ENCODE peak calls at places on chromosomes 2 and 18, in four cellular contexts. One of them, this sample, is unnamed.

GRCh38 chr2:173175222-173175621 is 99.6 kb downstream of the MAP3K20 start:
- DNase-seq in upper lobe of right lung: no peak
- DNase-seq in GM18507: no peak
- DNase-seq in mammary epithelial cell: no peak
- DNase-seq in this sample: no peak

GRCh38 chr2:112572005-112572404 is 12.4 kb upstream of the CHCHD5 start:
- DNase-seq in mammary epithelial cell: no peak
- DNase-seq in GM18507: no peak
- DNase-seq in upper lobe of right lung: no peak
- DNase-seq in this sample: no peak

GRCh38 chr2:3461781-3462492 is 57.4 kb downstream of the ADI1 start:
- DNase-seq in GM18507: peak
- DNase-seq in mammary epithelial cell: peak
- DNase-seq in upper lobe of right lung: no peak
- DNase-seq in this sample: no peak

GRCh38 chr2:50118951-50119702 is 912.8 kb downstream of the NRXN1 start:
- DNase-seq in GM18507: no peak
- DNase-seq in mammary epithelial cell: no peak
- DNase-seq in upper lobe of right lung: no peak
- DNase-seq in this sample: no peak

GRCh38 chr2:101613073-101613704 is 84.3 kb upstream of the MAP4K4 start:
- DNase-seq in GM18507: no peak
- DNase-seq in upper lobe of right lung: no peak
- DNase-seq in mammary epithelial cell: no peak
- DNase-seq in this sample: no peak

GRCh38 chr2:133026536-133027177 is 356.7 kb upstream of the LYPD1 start:
- DNase-seq in upper lobe of right lung: no peak
- DNase-seq in mammary epithelial cell: no peak
- DNase-seq in GM18507: no peak
- DNase-seq in this sample: no peak

GRCh38 chr18:21894619-21895367 is 154.2 kb downstream of the MIB1 start:
- DNase-seq in upper lobe of right lung: no peak
- DNase-seq in GM18507: no peak
- DNase-seq in mammary epithelial cell: no peak
- DNase-seq in this sample: no peak

GRCh38 chr2:96218508-96219131 is 10.0 kb upstream of the STARD7 start:
- DNase-seq in GM18507: no peak
- DNase-seq in upper lobe of right lung: no peak
- DNase-seq in mammary epithelial cell: no peak
- DNase-seq in this sample: no peak

GRCh38 chr2:183164111-183165015 is 40.1 kb downstream of the NUP35 start:
- DNase-seq in mammary epithelial cell: no peak
- DNase-seq in GM18507: no peak
- DNase-seq in upper lobe of right lung: no peak
- DNase-seq in this sample: no peak

GRCh38 chr2:26605195-26605968 is 35.8 kb downstream of the CIB4 start:
- DNase-seq in GM18507: no peak
- DNase-seq in mammary epithelial cell: peak
- DNase-seq in upper lobe of right lung: peak
- DNase-seq in this sample: no peak

GRCh38 chr2:104944495-104944894 is 90.6 kb downstream of the POU3F3 start:
- DNase-seq in mammary epithelial cell: no peak
- DNase-seq in GM18507: no peak
- DNase-seq in upper lobe of right lung: no peak
- DNase-seq in this sample: no peak

GRCh38 chr2:201500534-201500933 is 49.0 kb downstream of the STRADB start:
- DNase-seq in GM18507: no peak
- DNase-seq in mammary epithelial cell: peak
- DNase-seq in upper lobe of right lung: no peak
- DNase-seq in this sample: no peak

GRCh38 chr18:9001209-9001608 is 101.3 kb upstream of the NDUFV2 start:
- DNase-seq in upper lobe of right lung: no peak
- DNase-seq in GM18507: no peak
- DNase-seq in mammary epithelial cell: no peak
- DNase-seq in this sample: no peak

GRCh38 chr2:290090-290722 is 2.3 kb upstream of the ALKAL2 start:
- DNase-seq in upper lobe of right lung: peak
- DNase-seq in mammary epithelial cell: peak
- DNase-seq in GM18507: no peak
- DNase-seq in this sample: no peak

GRCh38 chr18:41624461-41624860 is 330.6 kb upstream of the PIK3C3 start:
- DNase-seq in upper lobe of right lung: no peak
- DNase-seq in mammary epithelial cell: peak
- DNase-seq in GM18507: no peak
- DNase-seq in this sample: no peak

GRCh38 chr2:61911510-61911909 is 6.0 kb downstream of the COMMD1 start:
- DNase-seq in mammary epithelial cell: peak
- DNase-seq in upper lobe of right lung: no peak
- DNase-seq in GM18507: no peak
- DNase-seq in this sample: no peak

GRCh38 chr2:100178085-100178788 is 35.8 kb upstream of the AFF3 start:
- DNase-seq in GM18507: no peak
- DNase-seq in upper lobe of right lung: no peak
- DNase-seq in mammary epithelial cell: peak
- DNase-seq in this sample: no peak

GRCh38 chr2:160666677-160667061 is 173.1 kb upstream of the RBMS1 start:
- DNase-seq in GM18507: no peak
- DNase-seq in upper lobe of right lung: no peak
- DNase-seq in mammary epithelial cell: no peak
- DNase-seq in this sample: no peak

GRCh38 chr2:45886229-45886663 is 234.8 kb downstream of the PRKCE start:
- DNase-seq in GM18507: no peak
- DNase-seq in mammary epithelial cell: no peak
- DNase-seq in upper lobe of right lung: no peak
- DNase-seq in this sample: no peak

GRCh38 chr2:209331291-209331844 is 92.5 kb upstream of the MAP2 start:
- DNase-seq in GM18507: no peak
- DNase-seq in upper lobe of right lung: no peak
- DNase-seq in mammary epithelial cell: peak
- DNase-seq in this sample: no peak